ENCODE peak calls at places on chromosomes 1 and 21, in four cellular contexts. E, C, V and N are unnamed samples.

GRCh38 chr1:180590889-180591288 is 32.1 kb downstream of the OVAAL start:
- ATAC-seq in V (no peak), E (no peak), C (no peak), N (no peak)

GRCh38 chr1:198132060-198132781 is 24.6 kb upstream of the NEK7 start:
- ATAC-seq in V (no peak), E (no peak), C (no peak), N (peak)

GRCh38 chr1:46197551-46198025 is 646 bp downstream of the POMGNT1 start:
- ATAC-seq in E (peak), C (no peak), V (peak), N (no peak)

GRCh38 chr1:174166530-174167328 is 7.4 kb downstream of the RABGAP1L start:
- ATAC-seq in E (no peak), V (peak), C (no peak), N (no peak)

GRCh38 chr1:239169276-239169675 is 217.1 kb upstream of the CHRM3 start:
- ATAC-seq in C (no peak), V (no peak), E (no peak), N (no peak)

GRCh38 chr1:6485140-6485936 is 6.1 kb downstream of the PLEKHG5 start:
- ATAC-seq in E (peak), V (no peak), C (no peak), N (peak)

GRCh38 chr1:66648896-66649597 is 103.2 kb upstream of the DYNLT5 start:
- ATAC-seq in V (no peak), E (no peak), C (no peak), N (peak)

GRCh38 chr1:114236517-114236916 is 82.8 kb upstream of the SYT6 start:
- ATAC-seq in E (no peak), V (no peak), C (no peak), N (no peak)

GRCh38 chr21:38511662-38512243 is 13.5 kb upstream of the ERG start:
- ATAC-seq in V (no peak), E (no peak), C (no peak), N (no peak)

GRCh38 chr1:171909711-171910110 is 68.4 kb downstream of the DNM3 start:
- ATAC-seq in V (no peak), C (no peak), E (peak), N (no peak)

GRCh38 chr1:204191481-204191880 is 4.8 kb downstream of the KISS1 start:
- ATAC-seq in E (no peak), C (no peak), V (no peak), N (no peak)

GRCh38 chr1:23402286-23403037 is 22.1 kb downstream of the TCEA3 start:
- ATAC-seq in E (no peak), C (no peak), V (no peak), N (no peak)

GRCh38 chr1:48775817-48776399 is 783 bp downstream of the BEND5 start:
- ATAC-seq in V (no peak), C (no peak), E (peak), N (peak)

GRCh38 chr1:94527447-94528031 is 14.0 kb downstream of the F3 start:
- ATAC-seq in C (no peak), V (no peak), E (peak), N (no peak)

GRCh38 chr1:203440780-203441179 is 34.8 kb upstream of the PRELP start:
- ATAC-seq in E (peak), V (no peak), C (no peak), N (peak)

GRCh38 chr1:1141911-1142250 is 26.0 kb upstream of the C1orf159 start:
- ATAC-seq in C (no peak), E (no peak), V (no peak), N (no peak)

GRCh38 chr1:217721692-217722091 is 90.5 kb downstream of the SPATA17 start:
- ATAC-seq in V (no peak), E (no peak), C (no peak), N (no peak)

GRCh38 chr1:93567255-93567918 is 114.2 kb downstream of the BCAR3 start:
- ATAC-seq in E (no peak), V (no peak), C (no peak), N (no peak)